ENCODE peak calls at places on chromosome 19, in four cellular contexts. Y is body of pancreas, P is uterus, U is thyroid gland. W is an unnamed sample. For H3K4me1, the result is how much of the 10 kb centered on the place peaks cover.

GRCh38 chr19:54459282-54460229 is 4.0 kb downstream of the LENG9 start:
- DNase-seq in Y (peak), P (no peak), U (no peak), W (peak)

GRCh38 chr19:54137913-54138776 is 583 bp downstream of the CNOT3 start:
- DNase-seq in Y (peak), P (peak), U (peak), W (peak)

GRCh38 chr19:10432736-10433130 is 12.4 kb downstream of the PDE4A start:
- DNase-seq in Y (peak), P (no peak), U (peak), W (no peak)

GRCh38 chr19:45141203-45141900 is 19.4 kb downstream of the NKPD1 start:
- DNase-seq in Y (no peak), P (no peak), U (no peak), W (no peak)

GRCh38 chr19:13160557-13160956 is 10.3 kb downstream of the IER2 start:
- DNase-seq in Y (peak), P (no peak), U (no peak), W (no peak)

GRCh38 chr19:11420894-11421606 is 1.9 kb upstream of the RGL3 start:
- DNase-seq in Y (no peak), P (no peak), U (no peak), W (peak)

GRCh38 chr19:56091066-56091490 is 30.0 kb downstream of the ZNF787 start:
- DNase-seq in Y (no peak), P (no peak), U (no peak), W (no peak)

GRCh38 chr19:18915639-18916038 is 3.5 kb downstream of the COPE start:
- DNase-seq in Y (peak), P (no peak), U (no peak), W (peak)

GRCh38 chr19:15666186-15666585 is 6.7 kb upstream of the CYP4F12 start:
- DNase-seq in Y (no peak), P (no peak), U (no peak), W (no peak)

GRCh38 chr19:54431255-54431838 is 16.1 kb downstream of the TTYH1 start:
- DNase-seq in Y (peak), P (no peak), U (peak), W (no peak)

GRCh38 chr19:56316728-56317127 is 2.1 kb upstream of the ZSCAN5A start:
- DNase-seq in Y (no peak), P (no peak), U (no peak), W (no peak)

GRCh38 chr19:30539981-30540380 is 167.8 kb downstream of the ZNF536 start:
- DNase-seq in Y (no peak), P (no peak), U (no peak), W (no peak)

GRCh38 chr19:58129284-58129683 is 21.3 kb downstream of the ZNF329 start:
- DNase-seq in Y (no peak), P (no peak), U (no peak), W (no peak)
- H3K4me3 ChIP-seq in Y (no peak), P (no peak), U (no peak), W (no peak)

GRCh38 chr19:1266116-1266817 is 2.9 kb upstream of the CIRBP start:
- DNase-seq in Y (peak), P (peak), U (peak), W (peak)

GRCh38 chr19:1267441-1268391 is 1.4 kb upstream of the CIRBP start:
- DNase-seq in Y (no peak), P (peak), U (no peak), W (no peak)

GRCh38 chr19:1268392-1269064 is 604 bp upstream of the CIRBP start:
- DNase-seq in Y (no peak), P (peak), U (no peak), W (no peak)

GRCh38 chr19:1265611-1266115 is 3.5 kb upstream of the CIRBP start:
- DNase-seq in Y (peak), P (peak), U (peak), W (peak)

DNA sequence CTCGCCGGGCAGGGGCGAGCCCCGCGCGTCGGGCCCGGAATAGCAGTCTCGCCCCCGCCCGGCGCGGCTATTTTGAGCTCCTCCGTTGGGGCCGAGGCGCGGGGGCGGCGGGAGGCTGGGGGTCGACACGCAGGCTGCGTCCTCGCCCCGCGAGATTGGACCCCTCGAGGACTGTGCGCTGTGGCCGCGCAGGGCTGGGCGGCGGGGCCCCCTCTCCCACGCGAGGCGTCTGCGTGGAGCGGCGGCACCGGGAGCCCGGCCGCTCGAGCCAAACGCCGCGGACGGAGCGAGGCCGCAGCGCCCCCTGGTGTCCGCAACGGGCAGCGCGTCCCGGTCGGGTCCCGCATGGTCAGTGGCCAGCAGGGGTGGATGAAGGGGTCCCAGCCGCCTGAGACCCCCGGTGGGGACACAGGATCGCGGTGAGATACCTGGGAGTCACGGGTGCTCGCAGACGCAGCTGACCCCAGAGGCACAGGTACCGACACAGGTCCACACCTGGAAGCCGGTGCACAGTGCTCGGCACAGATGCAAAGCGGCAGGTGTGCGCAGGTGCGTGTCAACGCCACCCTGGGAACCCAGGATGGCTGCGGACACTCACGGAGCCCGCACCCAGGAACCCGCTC is 2.2 kb upstream of the CIRBP start:
- DNase-seq in Y (peak), P (peak), U (peak), W (peak)
- H3K27ac ChIP-seq in Y (peak), P (peak), U (peak), W (peak)

DNA sequence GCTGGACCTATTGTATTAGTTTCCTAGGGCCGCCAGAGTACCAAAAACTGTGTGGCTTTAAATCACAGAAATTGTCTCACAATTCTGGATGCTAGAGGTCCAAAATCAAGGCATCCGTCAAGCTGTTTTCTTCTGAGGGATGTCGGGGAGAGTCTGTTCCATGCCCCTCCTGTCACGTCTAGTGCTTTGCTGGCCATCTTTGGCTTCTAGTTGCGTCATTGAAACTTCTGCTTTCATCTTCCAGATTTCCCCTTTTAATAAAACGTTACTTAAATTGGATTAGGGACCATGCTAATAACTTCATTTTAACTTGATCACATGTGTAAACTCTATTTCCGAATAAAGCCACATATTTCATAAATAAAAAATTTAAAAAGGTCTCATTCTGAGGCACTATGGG is 47.5 kb downstream of the TRPM4 start:
- DNase-seq in Y (no peak), P (no peak), U (no peak), W (no peak)
- H3K4me1 ChIP-seq in Y (under half), P (under half), U (under half), W (under half)

DNA sequence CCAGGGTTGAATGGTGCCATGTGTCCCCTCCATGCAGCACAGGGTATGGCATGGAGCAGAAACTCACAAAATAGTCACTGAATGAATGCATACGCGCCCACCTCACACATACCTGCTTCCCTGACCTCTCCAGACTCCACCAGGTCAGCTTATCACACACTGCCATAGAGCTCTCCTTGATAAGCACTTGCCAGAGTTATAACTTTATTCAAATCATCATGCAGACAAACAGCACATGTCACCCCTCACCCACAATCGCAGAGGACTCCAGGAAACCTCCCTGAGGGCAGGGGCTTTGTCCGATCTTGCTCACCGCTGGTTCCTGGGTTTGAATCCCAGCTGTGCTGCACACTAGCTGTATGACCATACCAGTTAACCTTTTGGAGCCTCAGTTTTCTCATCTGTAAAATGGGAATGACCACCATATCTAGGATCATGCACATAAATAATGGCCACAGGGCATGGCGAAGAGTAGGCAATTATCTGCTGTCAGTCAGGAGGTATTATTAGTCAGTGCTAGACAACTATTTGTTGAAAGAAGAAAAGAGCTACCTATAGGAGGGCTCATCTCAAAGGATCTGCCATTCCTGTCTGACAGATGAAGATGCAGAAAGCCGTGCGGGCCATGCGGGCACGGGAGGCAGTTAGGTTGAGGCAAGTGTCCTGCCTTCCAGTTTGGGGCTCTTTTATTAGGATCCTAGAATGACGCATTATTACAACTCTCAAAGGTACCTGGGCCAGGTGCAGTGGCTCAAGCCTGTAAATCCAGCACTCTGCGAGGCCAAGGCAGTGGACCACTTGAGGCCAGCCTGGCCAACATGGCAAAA is 14.0 kb downstream of the XRCC1 start:
- DNase-seq in Y (no peak), P (no peak), U (no peak), W (no peak)
- H3K4me3 ChIP-seq in Y (no peak), P (no peak), U (no peak), W (no peak)

GRCh38 chr19:3456925-3457530 is 23.3 kb downstream of the SMIM24 start:
- DNase-seq in Y (no peak), P (no peak), U (no peak), W (no peak)

GRCh38 chr19:3457531-3458228 is 22.6 kb downstream of the SMIM24 start:
- DNase-seq in Y (no peak), P (no peak), U (no peak), W (no peak)

GRCh38 chr19:3458595-3459284 is 21.6 kb downstream of the SMIM24 start:
- DNase-seq in Y (no peak), P (peak), U (peak), W (no peak)

GRCh38 chr19:3459322-3459881 is 20.9 kb downstream of the SMIM24 start:
- DNase-seq in Y (peak), P (peak), U (peak), W (peak)

DNA sequence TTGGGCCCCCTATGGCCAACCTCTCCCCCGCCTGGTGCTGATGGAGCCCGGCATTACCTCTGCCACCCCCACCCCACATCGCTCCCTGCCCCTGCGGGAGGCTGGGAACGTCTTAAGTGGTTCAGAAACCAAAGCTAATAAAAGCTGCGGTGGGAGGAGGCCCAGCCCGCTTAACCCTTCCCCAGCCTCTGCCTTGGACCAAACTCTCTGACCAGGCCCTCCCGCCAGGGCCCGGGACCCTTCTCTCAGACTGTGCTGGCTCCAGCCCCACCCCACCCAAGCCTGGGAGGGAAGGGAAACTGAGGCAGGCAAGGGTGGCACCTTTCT is 22.1 kb downstream of the SMIM24 start:
- DNase-seq in Y (no peak), P (no peak), U (no peak), W (no peak)
- H3K27ac ChIP-seq in Y (peak), P (peak), U (no peak), W (peak)

DNA sequence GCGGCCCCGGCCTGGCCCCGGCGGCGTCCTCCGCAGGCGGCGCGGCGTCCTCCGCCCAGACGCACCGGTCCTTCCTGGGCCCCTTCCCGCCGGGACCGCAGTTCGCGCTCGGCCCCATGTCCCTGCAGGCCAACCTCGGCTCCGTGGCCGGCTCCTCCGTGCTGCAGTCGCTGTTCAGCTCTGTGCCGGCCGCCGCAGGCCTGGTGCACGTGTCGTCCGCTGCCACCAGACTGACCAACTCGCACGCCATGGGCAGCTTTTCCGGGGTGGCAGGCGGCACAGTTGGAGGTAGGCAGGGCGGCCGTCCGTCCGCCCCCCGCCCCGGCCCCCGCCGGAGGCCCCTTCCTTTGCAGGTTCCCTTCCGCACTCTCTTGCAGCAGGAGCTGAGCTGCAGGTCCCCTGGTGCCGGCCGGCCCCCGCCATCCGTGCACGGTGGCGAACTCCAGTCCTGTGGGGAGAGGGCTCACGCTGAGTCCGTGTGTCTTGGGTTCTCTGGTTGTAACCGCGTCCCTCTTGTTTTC is 9.2 kb downstream of the PLEKHJ1 start:
- DNase-seq in Y (no peak), P (no peak), U (no peak), W (no peak)
- H3K4me1 ChIP-seq in Y (under half), P (under half), U (under half), W (under half)

GRCh38 chr19:51552996-51553725 is 17.9 kb upstream of the ZNF175 start:
- DNase-seq in Y (peak), P (peak), U (peak), W (peak)
- H3K4me3 ChIP-seq in Y (no peak), P (no peak), U (no peak), W (no peak)

W was measured in colonic mucosa.